ENCODE peak calls at places on chromosomes 13 and 19, in five cellular contexts. One of them, this sample, is unnamed.

GRCh38 chr13:111171629-111172028 is 56.5 kb downstream of the ARHGEF7 start:
- DNase-seq in suprapubic skin: no peak
- DNase-seq in transverse colon: no peak
- DNase-seq in esophagus muscularis mucosa: no peak
- DNase-seq in prostate gland: no peak
- DNase-seq in this sample: no peak

GRCh38 chr13:52725302-52725701 is 14.3 kb downstream of the CNMD start:
- DNase-seq in suprapubic skin: no peak
- DNase-seq in transverse colon: no peak
- DNase-seq in esophagus muscularis mucosa: no peak
- DNase-seq in prostate gland: no peak
- DNase-seq in this sample: no peak

GRCh38 chr13:48155850-48156249 is 60.9 kb upstream of the MED4 start:
- DNase-seq in suprapubic skin: no peak
- DNase-seq in transverse colon: no peak
- DNase-seq in esophagus muscularis mucosa: no peak
- DNase-seq in prostate gland: peak; percentile 53
- DNase-seq in this sample: no peak

GRCh38 chr13:71621152-71622124 is 245.6 kb downstream of the DACH1 start:
- DNase-seq in suprapubic skin: no peak
- DNase-seq in transverse colon: no peak
- DNase-seq in esophagus muscularis mucosa: no peak
- DNase-seq in prostate gland: no peak
- DNase-seq in this sample: no peak

GRCh38 chr13:97948041-97948440 is 5.4 kb upstream of the IPO5 start:
- DNase-seq in suprapubic skin: no peak
- DNase-seq in transverse colon: no peak
- DNase-seq in esophagus muscularis mucosa: no peak
- DNase-seq in prostate gland: no peak
- DNase-seq in this sample: no peak

GRCh38 chr13:41568143-41568989 is 111.0 kb downstream of the RGCC start:
- DNase-seq in suprapubic skin: no peak
- DNase-seq in transverse colon: no peak
- DNase-seq in esophagus muscularis mucosa: no peak
- DNase-seq in prostate gland: no peak
- DNase-seq in this sample: no peak

GRCh38 chr13:28120317-28120716 is 18.0 kb upstream of the PAN3 start:
- DNase-seq in suprapubic skin: no peak
- DNase-seq in transverse colon: no peak
- DNase-seq in esophagus muscularis mucosa: no peak
- DNase-seq in prostate gland: no peak
- DNase-seq in this sample: no peak

GRCh38 chr13:78054152-78054551 is 135.5 kb upstream of the EDNRB start:
- DNase-seq in suprapubic skin: no peak
- DNase-seq in transverse colon: no peak
- DNase-seq in esophagus muscularis mucosa: no peak
- DNase-seq in prostate gland: no peak
- DNase-seq in this sample: no peak

GRCh38 chr13:52160053-52160452 is 656 bp upstream of the NEK3 start:
- DNase-seq in suprapubic skin: no peak
- DNase-seq in transverse colon: no peak
- DNase-seq in esophagus muscularis mucosa: no peak
- DNase-seq in prostate gland: no peak
- DNase-seq in this sample: no peak

GRCh38 chr13:51148952-51149573 is 38.0 kb upstream of the C13orf42 start:
- DNase-seq in suprapubic skin: no peak
- DNase-seq in transverse colon: peak; percentile 11
- DNase-seq in esophagus muscularis mucosa: no peak
- DNase-seq in prostate gland: peak; percentile 42
- DNase-seq in this sample: no peak

GRCh38 chr13:111941845-111942447 is 125.0 kb upstream of the SOX1 start:
- DNase-seq in suprapubic skin: peak; percentile 26
- DNase-seq in transverse colon: no peak
- DNase-seq in esophagus muscularis mucosa: no peak
- DNase-seq in prostate gland: no peak
- DNase-seq in this sample: no peak

GRCh38 chr13:110819203-110820014 is 95.5 kb downstream of the ANKRD10 start:
- DNase-seq in suprapubic skin: peak; percentile 87
- DNase-seq in transverse colon: peak; percentile 84
- DNase-seq in esophagus muscularis mucosa: no peak
- DNase-seq in prostate gland: peak; percentile 67
- DNase-seq in this sample: peak; percentile 78

GRCh38 chr13:23657056-23657455 is 86.8 kb downstream of the TNFRSF19 start:
- DNase-seq in suprapubic skin: no peak
- DNase-seq in transverse colon: no peak
- DNase-seq in esophagus muscularis mucosa: no peak
- DNase-seq in prostate gland: no peak
- DNase-seq in this sample: no peak

GRCh38 chr19:29290853-29291252 is 77.9 kb upstream of the UQCRFS1 start:
- DNase-seq in suprapubic skin: peak; percentile 43
- DNase-seq in transverse colon: no peak
- DNase-seq in esophagus muscularis mucosa: no peak
- DNase-seq in prostate gland: no peak
- DNase-seq in this sample: no peak

GRCh38 chr13:65724261-65724660 is 1505.9 kb downstream of the PCDH9 start:
- DNase-seq in suprapubic skin: no peak
- DNase-seq in transverse colon: no peak
- DNase-seq in esophagus muscularis mucosa: no peak
- DNase-seq in prostate gland: no peak
- DNase-seq in this sample: no peak

GRCh38 chr13:82636119-82636518 is 1246.2 kb downstream of the SLITRK1 start:
- DNase-seq in suprapubic skin: no peak
- DNase-seq in transverse colon: no peak
- DNase-seq in esophagus muscularis mucosa: no peak
- DNase-seq in prostate gland: no peak
- DNase-seq in this sample: no peak

GRCh38 chr19:8460516-8461298 is 15.9 kb downstream of the HNRNPM start:
- DNase-seq in suprapubic skin: no peak
- DNase-seq in transverse colon: no peak
- DNase-seq in esophagus muscularis mucosa: no peak
- DNase-seq in prostate gland: no peak
- DNase-seq in this sample: no peak

GRCh38 chr19:20385056-20385455 is 180.5 kb downstream of the ZNF737 start:
- DNase-seq in suprapubic skin: no peak
- DNase-seq in transverse colon: no peak
- DNase-seq in esophagus muscularis mucosa: no peak
- DNase-seq in prostate gland: no peak
- DNase-seq in this sample: no peak

GRCh38 chr19:35267818-35268545 is 780 bp upstream of the USF2 start:
- DNase-seq in suprapubic skin: no peak
- DNase-seq in transverse colon: peak; percentile 81
- DNase-seq in esophagus muscularis mucosa: no peak
- DNase-seq in prostate gland: peak; percentile 59
- DNase-seq in this sample: peak; percentile 97

GRCh38 chr13:111216166-111216960 is 101.3 kb downstream of the ARHGEF7 start:
- DNase-seq in suprapubic skin: no peak
- DNase-seq in transverse colon: peak; percentile 38
- DNase-seq in esophagus muscularis mucosa: no peak
- DNase-seq in prostate gland: no peak
- DNase-seq in this sample: peak; percentile 45

GRCh38 chr13:40480915-40481525 is 185.4 kb downstream of the FOXO1 start:
- DNase-seq in suprapubic skin: no peak
- DNase-seq in transverse colon: no peak
- DNase-seq in esophagus muscularis mucosa: no peak
- DNase-seq in prostate gland: no peak
- DNase-seq in this sample: no peak

GRCh38 chr13:24153979-24154378 is 6.5 kb upstream of the SPATA13 start:
- DNase-seq in suprapubic skin: no peak
- DNase-seq in transverse colon: no peak
- DNase-seq in esophagus muscularis mucosa: no peak
- DNase-seq in prostate gland: peak; percentile 25
- DNase-seq in this sample: no peak

GRCh38 chr19:54232552-54232934 is 9.7 kb upstream of the LILRB3 start:
- DNase-seq in suprapubic skin: no peak
- DNase-seq in transverse colon: no peak
- DNase-seq in esophagus muscularis mucosa: no peak
- DNase-seq in prostate gland: no peak
- DNase-seq in this sample: no peak

GRCh38 chr13:35763805-35764170 is 287.3 kb upstream of the MAB21L1 start:
- DNase-seq in suprapubic skin: no peak
- DNase-seq in transverse colon: no peak
- DNase-seq in esophagus muscularis mucosa: no peak
- DNase-seq in prostate gland: no peak
- DNase-seq in this sample: no peak

GRCh38 chr19:29724102-29724641 is 9.1 kb upstream of the C19orf12 start:
- DNase-seq in suprapubic skin: no peak
- DNase-seq in transverse colon: no peak
- DNase-seq in esophagus muscularis mucosa: no peak
- DNase-seq in prostate gland: no peak
- DNase-seq in this sample: no peak

GRCh38 chr19:7202888-7203287 is 91.3 kb downstream of the INSR start:
- DNase-seq in suprapubic skin: no peak
- DNase-seq in transverse colon: no peak
- DNase-seq in esophagus muscularis mucosa: no peak
- DNase-seq in prostate gland: no peak
- DNase-seq in this sample: no peak

GRCh38 chr13:79990048-79990447 is 350.9 kb downstream of the SPRY2 start:
- DNase-seq in suprapubic skin: no peak
- DNase-seq in transverse colon: no peak
- DNase-seq in esophagus muscularis mucosa: no peak
- DNase-seq in prostate gland: no peak
- DNase-seq in this sample: no peak

GRCh38 chr19:34256835-34257558 is 2.6 kb downstream of the GARRE1 start:
- DNase-seq in suprapubic skin: no peak
- DNase-seq in transverse colon: no peak
- DNase-seq in esophagus muscularis mucosa: no peak
- DNase-seq in prostate gland: no peak
- DNase-seq in this sample: no peak

GRCh38 chr13:112959206-112959605 is 9.8 kb upstream of the MCF2L start:
- DNase-seq in suprapubic skin: peak; percentile 63
- DNase-seq in transverse colon: no peak
- DNase-seq in esophagus muscularis mucosa: no peak
- DNase-seq in prostate gland: no peak
- DNase-seq in this sample: no peak

GRCh38 chr13:100533588-100534041 is 55.0 kb downstream of the GGACT start:
- DNase-seq in suprapubic skin: peak; percentile 64
- DNase-seq in transverse colon: no peak
- DNase-seq in esophagus muscularis mucosa: no peak
- DNase-seq in prostate gland: no peak
- DNase-seq in this sample: no peak

GRCh38 chr19:19068659-19069509 is 5.1 kb downstream of the SLC25A42 start:
- DNase-seq in suprapubic skin: no peak
- DNase-seq in transverse colon: no peak
- DNase-seq in esophagus muscularis mucosa: no peak
- DNase-seq in prostate gland: no peak
- DNase-seq in this sample: no peak

GRCh38 chr19:35000647-35001501 is 751 bp downstream of the GRAMD1A start:
- DNase-seq in suprapubic skin: no peak
- DNase-seq in transverse colon: peak; percentile 53
- DNase-seq in esophagus muscularis mucosa: no peak
- DNase-seq in prostate gland: peak; percentile 38
- DNase-seq in this sample: no peak

GRCh38 chr19:33679696-33680095 is 57.9 kb downstream of the CHST8 start:
- DNase-seq in suprapubic skin: peak; percentile 35
- DNase-seq in transverse colon: no peak
- DNase-seq in esophagus muscularis mucosa: no peak
- DNase-seq in prostate gland: no peak
- DNase-seq in this sample: no peak

GRCh38 chr13:45092668-45093067 is 27.6 kb upstream of the GTF2F2 start:
- DNase-seq in suprapubic skin: no peak
- DNase-seq in transverse colon: no peak
- DNase-seq in esophagus muscularis mucosa: no peak
- DNase-seq in prostate gland: no peak
- DNase-seq in this sample: no peak
- TF ChIP-seq POLR2AphosphoS5 in suprapubic skin: no peak
- TF ChIP-seq POLR2AphosphoS5 in transverse colon: no peak
- TF ChIP-seq POLR2AphosphoS5 in esophagus muscularis mucosa: no peak
- TF ChIP-seq POLR2AphosphoS5 in prostate gland: no peak
- TF ChIP-seq POLR2AphosphoS5 in this sample: no peak

GRCh38 chr19:42831221-42832019 is 48.1 kb downstream of the PSG1 start:
- DNase-seq in suprapubic skin: no peak
- DNase-seq in transverse colon: no peak
- DNase-seq in esophagus muscularis mucosa: no peak
- DNase-seq in prostate gland: no peak
- DNase-seq in this sample: no peak
- TF ChIP-seq POLR2AphosphoS5 in suprapubic skin: no peak
- TF ChIP-seq POLR2AphosphoS5 in transverse colon: no peak
- TF ChIP-seq POLR2AphosphoS5 in esophagus muscularis mucosa: no peak
- TF ChIP-seq POLR2AphosphoS5 in prostate gland: no peak
- TF ChIP-seq POLR2AphosphoS5 in this sample: no peak

GRCh38 chr13:90803210-90803609 is 544.3 kb upstream of the MIR17HG start:
- DNase-seq in suprapubic skin: no peak
- DNase-seq in transverse colon: no peak
- DNase-seq in esophagus muscularis mucosa: no peak
- DNase-seq in prostate gland: no peak
- DNase-seq in this sample: no peak
- TF ChIP-seq POLR2AphosphoS5 in suprapubic skin: no peak
- TF ChIP-seq POLR2AphosphoS5 in transverse colon: no peak
- TF ChIP-seq POLR2AphosphoS5 in esophagus muscularis mucosa: no peak
- TF ChIP-seq POLR2AphosphoS5 in prostate gland: no peak
- TF ChIP-seq POLR2AphosphoS5 in this sample: no peak

GRCh38 chr19:48634036-48634342 is 3.2 kb downstream of the DBP start:
- DNase-seq in suprapubic skin: no peak
- DNase-seq in transverse colon: no peak
- DNase-seq in esophagus muscularis mucosa: no peak
- DNase-seq in prostate gland: no peak
- DNase-seq in this sample: no peak

GRCh38 chr19:48633148-48634035 is 3.8 kb downstream of the DBP start:
- DNase-seq in suprapubic skin: no peak
- DNase-seq in transverse colon: peak; percentile 70
- DNase-seq in esophagus muscularis mucosa: no peak
- DNase-seq in prostate gland: no peak
- DNase-seq in this sample: no peak

GRCh38 chr19:48635263-48635965 is 1.8 kb downstream of the DBP start:
- DNase-seq in suprapubic skin: no peak
- DNase-seq in transverse colon: peak; percentile 82
- DNase-seq in esophagus muscularis mucosa: no peak
- DNase-seq in prostate gland: peak; percentile 73
- DNase-seq in this sample: peak; percentile 80

GRCh38 chr19:48635966-48636858 is 967 bp downstream of the DBP start:
- DNase-seq in suprapubic skin: no peak
- DNase-seq in transverse colon: peak; percentile 63
- DNase-seq in esophagus muscularis mucosa: no peak
- DNase-seq in prostate gland: no peak
- DNase-seq in this sample: no peak

DNA sequence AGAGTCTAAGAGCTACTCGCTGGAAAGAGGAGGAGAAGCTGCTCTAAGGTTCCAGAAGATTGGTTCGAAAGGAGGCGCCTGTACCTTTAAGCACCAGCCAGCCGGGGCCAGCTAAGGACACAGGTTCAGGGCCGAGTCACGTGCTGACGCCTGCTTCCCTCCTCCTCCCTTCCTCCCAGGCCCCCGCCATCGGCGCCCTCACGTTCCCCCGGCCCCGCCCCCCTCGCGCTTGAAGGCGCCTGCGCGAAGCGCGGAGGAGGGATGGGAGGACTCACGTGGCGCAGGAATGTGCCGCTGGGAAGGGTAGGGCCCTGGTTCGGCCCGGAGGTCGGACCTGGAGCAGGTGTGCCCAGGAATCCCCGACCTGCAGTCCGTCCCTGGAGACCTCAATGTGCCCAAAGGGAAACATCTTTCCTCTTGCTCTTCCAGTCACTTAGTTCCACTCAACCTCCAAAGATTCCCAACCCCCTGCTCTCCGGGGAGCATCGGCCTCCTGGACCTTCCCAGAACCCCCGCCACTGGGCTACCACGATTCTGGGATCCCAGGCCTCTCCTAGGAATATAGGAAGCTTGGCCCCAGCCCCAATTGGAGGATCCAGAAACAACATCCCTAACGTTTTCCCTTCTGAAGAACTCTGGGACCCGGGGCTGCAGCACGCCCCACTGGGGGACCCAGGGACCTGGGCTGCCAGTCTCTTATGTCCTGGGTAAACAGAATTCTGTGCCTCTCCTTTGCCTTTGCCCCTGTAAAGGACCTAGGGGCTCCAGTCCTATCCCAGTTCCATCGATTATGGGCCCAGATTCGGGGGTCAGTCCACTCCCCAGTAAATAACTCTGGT is 2.5 kb downstream of the DBP start:
- DNase-seq in suprapubic skin: peak; percentile 99
- DNase-seq in transverse colon: peak; percentile 98
- DNase-seq in esophagus muscularis mucosa: peak; percentile 98
- DNase-seq in prostate gland: peak; percentile 97
- DNase-seq in this sample: peak; percentile 83
- TF ChIP-seq POLR2AphosphoS5 in suprapubic skin: peak; percentile 11
- TF ChIP-seq POLR2AphosphoS5 in transverse colon: peak; percentile 87
- TF ChIP-seq POLR2AphosphoS5 in esophagus muscularis mucosa: peak; percentile 85
- TF ChIP-seq POLR2AphosphoS5 in prostate gland: peak; percentile 99
- TF ChIP-seq POLR2AphosphoS5 in this sample: peak; percentile 78